ENCODE peak calls at places on chromosomes 16 and 17, in seven cellular contexts. T is GM18507; P is naive B cell; E is stimulated activated CD4-positive, alpha-beta T cell treated with anti-CD3 and anti-CD28 coated beads, TNF-alpha, amount 100 ng/mL, for 48 hours; A is AG10803; F is HCEC 1CT; V is posterior cingulate gyrus. Z is an unnamed sample.

GRCh38 chr16:84367750-84368320 is 503 bp upstream of the ATP2C2 start:
- DNase-seq in F (no peak), V (no peak), A (no peak), T (no peak), P (no peak), E (no peak), Z (no peak)

GRCh38 chr16:11257131-11257938 is 1.3 kb upstream of the SOCS1 start:
- DNase-seq in V (peak), F (peak), A (peak), E (no peak), P (no peak), T (no peak), Z (peak)

GRCh38 chr16:85234310-85235235 is 122.3 kb upstream of the CIBAR2 start:
- DNase-seq in E (no peak), T (no peak), A (peak), P (no peak), V (no peak), F (peak), Z (peak)

GRCh38 chr16:76277099-76278030 is at the start of gene CNTNAP4:
- DNase-seq in F (no peak), V (peak), A (no peak), P (no peak), T (no peak), E (no peak), Z (peak)

GRCh38 chr17:27982688-27983087 is 59.8 kb upstream of the NLK start:
- DNase-seq in T (no peak), A (no peak), V (no peak), E (no peak), F (no peak), P (no peak), Z (no peak)

GRCh38 chr16:82232806-82233205 is 62.8 kb upstream of the MPHOSPH6 start:
- DNase-seq in E (no peak), P (no peak), T (no peak), A (no peak), F (no peak), V (no peak), Z (no peak)

GRCh38 chr16:14629612-14629918 is 495 bp downstream of the PARN start:
- DNase-seq in F (no peak), P (no peak), T (no peak), E (no peak), V (no peak), A (no peak), Z (no peak)

GRCh38 chr17:17822189-17822978 is 14.4 kb downstream of the SREBF1 start:
- DNase-seq in E (no peak), V (peak), P (no peak), T (no peak), A (peak), F (peak), Z (peak)

GRCh38 chr17:65553009-65553645 is 8.3 kb downstream of the AXIN2 start:
- DNase-seq in E (no peak), F (peak), A (peak), V (no peak), T (no peak), P (no peak), Z (no peak)

GRCh38 chr17:61202564-61202963 is 197.1 kb upstream of the TBX2 start:
- DNase-seq in P (no peak), T (no peak), V (no peak), E (no peak), A (no peak), F (peak), Z (no peak)

Z was measured in left ventricle myocardium superior.